ENCODE peak calls at places on chromosomes 5 and 9, in five cellular contexts. T, X, P, U and J are unnamed samples.

GRCh38 chr9:13988944-13989343 is 325.0 kb downstream of the NFIB start:
- DNase-seq in T (no peak), X (no peak), P (no peak), U (no peak), J (no peak)

GRCh38 chr9:124285903-124286291 is 28.1 kb downstream of the NEK6 start:
- DNase-seq in T (peak; percentile 98), X (peak; percentile 94), P (no peak), U (peak; percentile 39), J (peak; percentile 40)

GRCh38 chr5:45252991-45253390 is 443.2 kb downstream of the HCN1 start:
- DNase-seq in T (no peak), X (no peak), P (no peak), U (no peak), J (no peak)

GRCh38 chr5:171673840-171674239 is 111.8 kb upstream of the SMIM23 start:
- DNase-seq in T (no peak), X (no peak), P (no peak), U (no peak), J (no peak)

GRCh38 chr5:34630596-34630995 is 25.5 kb upstream of the RAI14 start:
- DNase-seq in T (no peak), X (no peak), P (no peak), U (no peak), J (no peak)

GRCh38 chr5:94471496-94471895 is 146.9 kb downstream of the KIAA0825 start:
- DNase-seq in T (no peak), X (no peak), P (no peak), U (no peak), J (no peak)

GRCh38 chr5:84825616-84826015 is 440.9 kb upstream of the EDIL3 start:
- DNase-seq in T (peak; percentile 7), X (no peak), P (no peak), U (no peak), J (no peak)

GRCh38 chr9:92455217-92455616 is 27.1 kb downstream of the ASPN start:
- DNase-seq in T (no peak), X (peak; percentile 23), P (peak; percentile 11), U (no peak), J (no peak)

GRCh38 chr5:116546033-116546742 is 28.4 kb downstream of the SEMA6A start:
- DNase-seq in T (no peak), X (no peak), P (no peak), U (no peak), J (no peak)

GRCh38 chr5:118208031-118208453 is 780.3 kb downstream of the DTWD2 start:
- DNase-seq in T (no peak), X (no peak), P (no peak), U (no peak), J (no peak)

GRCh38 chr9:68709291-68709970 is 4.4 kb downstream of the PIP5K1B start:
- DNase-seq in T (no peak), X (no peak), P (no peak), U (no peak), J (no peak)

GRCh38 chr5:168916266-168916665 is 337.1 kb upstream of the PANK3 start:
- DNase-seq in T (no peak), X (no peak), P (no peak), U (no peak), J (no peak)

GRCh38 chr9:36092509-36093215 is 43.9 kb upstream of the GLIPR2 start:
- DNase-seq in T (no peak), X (peak; percentile 88), P (no peak), U (no peak), J (no peak)

GRCh38 chr5:113256671-113257452 is 177.9 kb downstream of the TSSK1B start:
- DNase-seq in T (no peak), X (no peak), P (no peak), U (no peak), J (no peak)

GRCh38 chr5:50593681-50594080 is 72.8 kb upstream of the PARP8 start:
- DNase-seq in T (no peak), X (peak; percentile 17), P (no peak), U (no peak), J (peak; percentile 20)

GRCh38 chr5:142012792-142013388 is at the start of gene GNPDA1:
- DNase-seq in T (peak; percentile 67), X (peak; percentile 78), P (peak; percentile 80), U (peak; percentile 56), J (peak; percentile 80)

GRCh38 chr5:128228506-128228905 is 144.9 kb downstream of the SLC12A2 start:
- DNase-seq in T (peak; percentile 87), X (no peak), P (no peak), U (no peak), J (no peak)

GRCh38 chr9:11204521-11204920 is 591.7 kb upstream of the PTPRD start:
- DNase-seq in T (no peak), X (no peak), P (no peak), U (no peak), J (no peak)

GRCh38 chr5:9766581-9766980 is 136.4 kb upstream of the TAS2R1 start:
- DNase-seq in T (no peak), X (peak; percentile 8), P (no peak), U (no peak), J (no peak)

GRCh38 chr9:21754741-21755140 is 47.7 kb upstream of the MTAP start:
- DNase-seq in T (no peak), X (no peak), P (no peak), U (no peak), J (no peak)

GRCh38 chr5:178234753-178235599 is 2.4 kb upstream of the PHYKPL start:
- DNase-seq in T (peak; percentile 54), X (peak; percentile 80), P (peak; percentile 85), U (peak; percentile 84), J (peak; percentile 71)

GRCh38 chr5:115345344-115345743 is 48.9 kb upstream of the CCDC112 start:
- DNase-seq in T (no peak), X (no peak), P (no peak), U (no peak), J (no peak)

GRCh38 chr9:121055642-121056143 is 5.6 kb upstream of the C5 start:
- DNase-seq in T (no peak), X (peak; percentile 37), P (peak; percentile 38), U (no peak), J (no peak)

GRCh38 chr5:157855404-157855994 is 3.4 kb downstream of the CLINT1 start:
- DNase-seq in T (peak; percentile 71), X (peak; percentile 47), P (peak; percentile 56), U (no peak), J (no peak)

GRCh38 chr5:28226407-28226806 is 1188.0 kb upstream of the CDH9 start:
- DNase-seq in T (no peak), X (no peak), P (no peak), U (no peak), J (no peak)

GRCh38 chr9:113278840-113279239 is 3.4 kb downstream of the PRPF4 start:
- DNase-seq in T (no peak), X (no peak), P (no peak), U (no peak), J (no peak)

DNA sequence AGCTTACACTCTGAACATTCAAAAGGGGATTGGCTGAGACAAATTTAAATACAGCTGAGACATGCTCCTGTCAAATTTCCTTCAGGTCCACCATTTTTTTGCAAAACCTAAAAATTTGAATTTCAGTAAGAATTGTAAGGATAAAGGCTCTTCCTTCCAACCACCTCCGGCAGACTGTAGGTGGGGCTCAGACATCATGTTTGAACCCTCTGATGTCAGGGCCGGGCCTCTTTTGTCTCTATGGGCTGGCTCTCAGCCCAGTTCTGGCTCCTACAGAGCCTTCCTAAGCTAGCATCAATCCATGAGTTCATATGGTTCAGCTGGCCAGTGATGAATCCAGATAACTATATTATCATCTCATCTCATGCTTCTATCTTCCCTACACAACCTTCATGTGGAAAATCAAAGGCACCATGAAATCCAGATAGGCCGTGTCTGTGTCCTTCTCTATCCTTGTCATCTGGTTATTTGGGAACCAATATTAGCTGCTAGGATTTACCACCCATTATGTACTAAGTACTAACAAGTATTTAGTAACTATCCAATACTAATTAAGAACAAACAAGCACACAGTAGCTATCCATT is 44.2 kb downstream of the NIPSNAP3B start:
- DNase-seq in T (peak; percentile 34), X (no peak), P (no peak), U (no peak), J (no peak)
- TF ChIP-seq CTCF in T (no peak), X (no peak), P (no peak), U (no peak), J (no peak)

GRCh38 chr5:16567365-16567764 is 49.4 kb downstream of the RETREG1 start:
- DNase-seq in T (no peak), X (no peak), P (no peak), U (no peak), J (no peak)

GRCh38 chr5:16565118-16565517 is 51.7 kb downstream of the RETREG1 start:
- DNase-seq in T (no peak), X (no peak), P (no peak), U (no peak), J (no peak)

GRCh38 chr5:16570121-16570815 is 46.5 kb downstream of the RETREG1 start:
- DNase-seq in T (peak; percentile 34), X (no peak), P (no peak), U (no peak), J (no peak)

GRCh38 chr5:16572289-16573015 is 44.3 kb downstream of the RETREG1 start:
- DNase-seq in T (no peak), X (no peak), P (no peak), U (no peak), J (no peak)

DNA sequence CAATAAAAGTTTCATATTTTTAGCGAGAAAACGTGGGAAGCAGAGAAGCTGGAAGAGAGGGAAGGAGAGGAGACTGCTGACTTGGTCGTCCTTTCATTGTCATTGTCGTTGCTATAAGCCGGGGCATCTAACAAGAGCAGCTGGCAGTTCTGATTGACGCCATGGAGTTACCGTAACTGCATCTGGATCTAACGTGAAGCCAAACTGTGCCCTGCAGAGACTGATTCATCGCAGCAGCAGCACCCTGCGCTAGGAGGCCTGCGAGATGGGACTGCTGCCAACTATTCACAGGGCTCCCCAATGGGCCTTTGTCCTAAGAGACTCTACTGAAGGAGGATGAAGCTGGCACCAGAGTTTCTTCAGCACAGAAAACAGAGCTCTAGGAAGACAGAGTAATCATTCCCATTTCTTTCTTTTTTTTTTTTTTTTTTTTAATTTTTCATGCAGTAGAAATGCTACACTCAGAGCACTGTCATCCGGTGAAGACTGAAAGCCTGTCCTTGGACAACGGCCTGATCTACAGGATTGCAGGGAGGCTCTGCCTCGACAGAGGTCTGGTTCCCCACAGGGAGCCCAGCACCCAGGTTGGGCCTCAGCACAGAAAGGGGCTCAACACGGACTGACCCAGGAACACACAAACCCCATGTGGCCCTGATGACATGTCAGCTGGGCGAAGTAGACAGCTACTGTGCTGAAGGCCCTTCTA is 47.8 kb downstream of the RETREG1 start:
- DNase-seq in T (peak; percentile 17), X (no peak), P (no peak), U (no peak), J (no peak)
- TF ChIP-seq CTCF in T (no peak), X (no peak), P (no peak), U (no peak), J (no peak)

GRCh38 chr5:143318833-143319232 is 84.7 kb downstream of the NR3C1 start:
- DNase-seq in T (no peak), X (no peak), P (no peak), U (no peak), J (no peak)

GRCh38 chr5:143322178-143322577 is 81.3 kb downstream of the NR3C1 start:
- DNase-seq in T (no peak), X (no peak), P (no peak), U (no peak), J (no peak)

GRCh38 chr5:143319437-143320302 is 83.8 kb downstream of the NR3C1 start:
- DNase-seq in T (no peak), X (no peak), P (no peak), U (no peak), J (no peak)

GRCh38 chr5:143318270-143318669 is 85.2 kb downstream of the NR3C1 start:
- DNase-seq in T (no peak), X (no peak), P (no peak), U (no peak), J (no peak)

GRCh38 chr5:143322931-143323330 is 80.6 kb downstream of the NR3C1 start:
- DNase-seq in T (no peak), X (no peak), P (no peak), U (no peak), J (no peak)
- TF ChIP-seq CTCF in T (no peak), X (no peak), P (no peak), U (no peak), J (no peak)

GRCh38 chr5:39716532-39716971 is 291.8 kb upstream of the DAB2 start:
- DNase-seq in T (peak; percentile 70), X (peak; percentile 27), P (peak; percentile 51), U (no peak), J (no peak)
- TF ChIP-seq CTCF in T (peak; percentile 45), X (peak; percentile 11), P (no peak), U (no peak), J (no peak)